ENCODE peak calls at places on chromosomes 7 and 10, in five cellular contexts. One of them, this sample, is unnamed.

GRCh38 chr7:70098905-70099672 is 500.8 kb downstream of the AUTS2 start:
- DNase-seq in K562: no peak
- DNase-seq in HepG2: no peak
- DNase-seq in GM12878: no peak
- DNase-seq in H1: no peak
- DNase-seq in this sample: no peak

GRCh38 chr10:17454181-17454800 is at the start of gene ST8SIA6:
- DNase-seq in GM12878: no peak
- DNase-seq in H1: peak
- DNase-seq in K562: peak
- DNase-seq in HepG2: no peak
- DNase-seq in this sample: peak

GRCh38 chr10:11404931-11405330 is 206.5 kb downstream of the USP6NL start:
- DNase-seq in K562: no peak
- DNase-seq in GM12878: no peak
- DNase-seq in H1: no peak
- DNase-seq in HepG2: no peak
- DNase-seq in this sample: no peak

GRCh38 chr7:105346593-105347322 is 42.0 kb downstream of the SRPK2 start:
- DNase-seq in HepG2: no peak
- DNase-seq in H1: no peak
- DNase-seq in K562: no peak
- DNase-seq in GM12878: no peak
- DNase-seq in this sample: no peak

GRCh38 chr7:73967832-73968295 is 60.1 kb upstream of the ELN start:
- DNase-seq in H1: peak
- DNase-seq in K562: no peak
- DNase-seq in GM12878: no peak
- DNase-seq in HepG2: no peak
- DNase-seq in this sample: no peak

GRCh38 chr7:131100357-131101054 is 227.2 kb upstream of the MKLN1 start:
- DNase-seq in K562: no peak
- DNase-seq in HepG2: no peak
- DNase-seq in GM12878: no peak
- DNase-seq in H1: no peak
- DNase-seq in this sample: no peak

GRCh38 chr7:48360574-48360973 is 189.3 kb downstream of the ABCA13 start:
- DNase-seq in GM12878: no peak
- DNase-seq in K562: no peak
- DNase-seq in H1: no peak
- DNase-seq in HepG2: no peak
- DNase-seq in this sample: no peak

GRCh38 chr7:49773082-49773938 is at the start of gene VWC2:
- DNase-seq in HepG2: no peak
- DNase-seq in H1: peak
- DNase-seq in K562: no peak
- DNase-seq in GM12878: no peak
- DNase-seq in this sample: no peak

GRCh38 chr10:30378607-30379006 is 29.5 kb upstream of the MTPAP start:
- DNase-seq in HepG2: no peak
- DNase-seq in GM12878: no peak
- DNase-seq in H1: no peak
- DNase-seq in K562: no peak
- DNase-seq in this sample: no peak

GRCh38 chr7:138618933-138619332 is 82.2 kb downstream of the SVOPL start:
- DNase-seq in HepG2: no peak
- DNase-seq in K562: no peak
- DNase-seq in GM12878: no peak
- DNase-seq in H1: no peak
- DNase-seq in this sample: no peak

GRCh38 chr10:49347342-49347741 is 48.4 kb downstream of the C10orf71 start:
- DNase-seq in GM12878: no peak
- DNase-seq in H1: no peak
- DNase-seq in K562: no peak
- DNase-seq in HepG2: no peak
- DNase-seq in this sample: no peak

GRCh38 chr10:89591111-89591795 is 53.8 kb downstream of the PANK1 start:
- DNase-seq in GM12878: no peak
- DNase-seq in K562: no peak
- DNase-seq in HepG2: no peak
- DNase-seq in H1: no peak
- DNase-seq in this sample: no peak

GRCh38 chr7:92968502-92968901 is 132.1 kb upstream of the CDK6 start:
- DNase-seq in HepG2: no peak
- DNase-seq in K562: no peak
- DNase-seq in H1: no peak
- DNase-seq in GM12878: peak
- DNase-seq in this sample: no peak

GRCh38 chr10:93376372-93377296 is 105.5 kb downstream of the MYOF start:
- DNase-seq in HepG2: peak
- DNase-seq in GM12878: peak
- DNase-seq in H1: no peak
- DNase-seq in K562: peak
- DNase-seq in this sample: peak

GRCh38 chr10:79038841-79039201 is 29.9 kb upstream of the ZMIZ1 start:
- DNase-seq in H1: no peak
- DNase-seq in K562: peak
- DNase-seq in GM12878: no peak
- DNase-seq in HepG2: no peak
- DNase-seq in this sample: no peak

GRCh38 chr10:79376078-79376628 is 28.9 kb downstream of the PPIF start:
- DNase-seq in H1: peak
- DNase-seq in HepG2: no peak
- DNase-seq in GM12878: no peak
- DNase-seq in K562: no peak
- DNase-seq in this sample: no peak

GRCh38 chr7:32164341-32164996 is 94.3 kb upstream of the PDE1C start:
- DNase-seq in H1: peak
- DNase-seq in HepG2: peak
- DNase-seq in K562: peak
- DNase-seq in GM12878: no peak
- DNase-seq in this sample: peak
- TF ChIP-seq RFX5 in H1: no peak
- TF ChIP-seq RFX5 in HepG2: no peak
- TF ChIP-seq RFX5 in K562: no peak
- TF ChIP-seq RFX5 in GM12878: no peak
- TF ChIP-seq RFX5 in this sample: no peak

GRCh38 chr7:96669812-96670211 is 39.8 kb downstream of the SEM1 start:
- DNase-seq in K562: no peak
- DNase-seq in GM12878: no peak
- DNase-seq in H1: no peak
- DNase-seq in HepG2: no peak
- DNase-seq in this sample: no peak
- TF ChIP-seq RAD21 in K562: no peak
- TF ChIP-seq RAD21 in GM12878: no peak
- TF ChIP-seq RAD21 in H1: no peak
- TF ChIP-seq RAD21 in HepG2: no peak
- TF ChIP-seq RAD21 in this sample: no peak

DNA sequence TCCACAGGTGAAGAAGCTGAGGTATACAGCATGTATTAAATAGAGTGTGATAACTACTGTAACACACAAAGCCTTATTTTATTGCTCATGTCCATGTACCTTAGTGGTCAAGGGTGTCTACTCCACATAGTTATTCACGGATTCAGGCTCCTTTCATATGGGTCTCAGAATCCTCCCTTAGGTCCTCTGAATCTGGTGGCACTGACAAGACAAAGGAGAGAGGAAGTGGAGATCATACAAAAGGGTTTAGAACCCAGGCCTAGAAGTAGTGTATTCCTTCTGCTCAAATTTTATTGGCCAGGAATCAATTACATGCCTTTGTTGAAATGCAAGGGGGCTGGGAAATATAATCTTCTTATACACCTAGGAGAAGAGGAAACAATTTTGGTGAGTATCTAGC is 164.6 kb downstream of the PTEN start:
- DNase-seq in HepG2: no peak
- DNase-seq in H1: no peak
- DNase-seq in GM12878: no peak
- DNase-seq in K562: no peak
- DNase-seq in this sample: no peak
- TF ChIP-seq KDM1A in HepG2: no peak
- TF ChIP-seq KDM1A in H1: no peak
- TF ChIP-seq KDM1A in GM12878: no peak
- TF ChIP-seq KDM1A in K562: no peak
- TF ChIP-seq KDM1A in this sample: no peak

DNA sequence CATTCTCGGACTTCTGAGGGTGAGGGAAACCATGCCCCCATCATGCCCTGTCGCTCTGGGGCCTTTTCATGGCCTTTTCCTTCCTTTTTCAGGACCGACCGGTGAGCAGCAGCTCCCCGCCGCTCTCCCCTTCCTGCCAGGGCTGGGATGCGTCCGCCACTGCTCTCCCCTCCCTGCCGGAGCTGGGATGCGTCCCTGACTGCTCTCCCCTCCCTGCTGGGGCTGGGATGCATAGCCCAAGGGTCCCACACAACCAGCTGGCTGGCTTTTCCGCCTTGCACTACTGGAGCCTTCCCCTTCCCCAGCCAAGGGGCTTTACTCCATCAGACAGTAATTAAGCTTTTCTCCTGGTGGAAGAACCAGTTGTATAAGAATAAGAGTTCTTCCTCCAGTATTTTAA is 129.7 kb upstream of the COBL start:
- DNase-seq in K562: no peak
- DNase-seq in H1: no peak
- DNase-seq in HepG2: no peak
- DNase-seq in GM12878: no peak
- DNase-seq in this sample: no peak
- TF ChIP-seq RFX5 in K562: no peak
- TF ChIP-seq RFX5 in H1: no peak
- TF ChIP-seq RFX5 in HepG2: no peak
- TF ChIP-seq RFX5 in GM12878: no peak
- TF ChIP-seq RFX5 in this sample: no peak

GRCh38 chr10:118840071-118840775 is 85.5 kb upstream of the CACUL1 start:
- DNase-seq in H1: no peak
- DNase-seq in HepG2: no peak
- DNase-seq in GM12878: no peak
- DNase-seq in K562: peak
- DNase-seq in this sample: no peak
- TF ChIP-seq RAD21 in H1: no peak
- TF ChIP-seq RAD21 in HepG2: no peak
- TF ChIP-seq RAD21 in GM12878: no peak
- TF ChIP-seq RAD21 in K562: no peak
- TF ChIP-seq RAD21 in this sample: no peak

GRCh38 chr7:26199301-26200112 is 1.0 kb downstream of the HNRNPA2B1 start:
- DNase-seq in HepG2: no peak
- DNase-seq in GM12878: no peak
- DNase-seq in K562: peak
- DNase-seq in H1: no peak
- DNase-seq in this sample: peak
- TF ChIP-seq KDM1A in HepG2: no peak
- TF ChIP-seq KDM1A in GM12878: no peak
- TF ChIP-seq KDM1A in K562: no peak
- TF ChIP-seq KDM1A in H1: no peak
- TF ChIP-seq KDM1A in this sample: no peak

GRCh38 chr10:113754768-113755167 is 3.3 kb downstream of the PLEKHS1 start:
- DNase-seq in GM12878: no peak
- DNase-seq in H1: no peak
- DNase-seq in K562: no peak
- DNase-seq in HepG2: no peak
- DNase-seq in this sample: no peak

GRCh38 chr10:113752553-113752952 is 1.1 kb downstream of the PLEKHS1 start:
- DNase-seq in K562: no peak
- DNase-seq in GM12878: no peak
- DNase-seq in HepG2: no peak
- DNase-seq in H1: no peak
- DNase-seq in this sample: no peak

GRCh38 chr10:113754125-113754524 is 2.6 kb downstream of the PLEKHS1 start:
- DNase-seq in HepG2: no peak
- DNase-seq in K562: no peak
- DNase-seq in GM12878: no peak
- DNase-seq in H1: no peak
- DNase-seq in this sample: no peak

GRCh38 chr10:113751116-113751728 is at the start of gene PLEKHS1:
- DNase-seq in GM12878: no peak
- DNase-seq in K562: no peak
- DNase-seq in HepG2: no peak
- DNase-seq in H1: no peak
- DNase-seq in this sample: no peak

DNA sequence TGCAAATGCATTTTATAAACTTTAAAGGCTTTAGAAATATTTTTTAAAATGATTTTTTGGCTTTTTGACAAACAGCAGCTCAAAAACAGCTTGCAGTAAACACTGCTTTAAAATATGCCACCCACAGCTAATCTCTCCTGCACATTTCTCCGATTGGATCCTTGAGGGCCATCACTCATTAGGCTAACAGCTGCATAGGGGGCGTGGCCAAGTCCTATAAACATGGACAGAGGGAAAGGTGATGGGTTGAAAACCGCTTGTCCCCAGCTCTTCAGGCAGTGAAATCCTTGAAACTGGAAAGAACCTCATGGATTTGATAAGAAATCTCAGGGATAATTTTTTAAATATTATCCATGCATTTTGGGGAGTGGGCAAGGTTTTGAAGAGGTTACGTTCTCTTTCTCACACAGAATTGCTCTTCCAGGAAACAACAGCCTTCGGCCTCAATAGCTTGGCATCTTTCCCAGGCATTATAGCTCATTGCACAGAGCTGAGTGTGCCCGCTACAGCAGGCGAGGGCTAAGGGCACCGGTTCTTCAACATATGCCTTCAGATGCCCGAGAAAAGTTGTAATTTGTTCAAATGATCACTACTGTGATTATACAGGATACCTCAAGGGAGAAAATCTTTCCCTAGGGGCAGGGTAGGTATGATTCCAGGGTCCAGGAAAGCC is 1.7 kb downstream of the PLEKHS1 start:
- DNase-seq in K562: no peak
- DNase-seq in HepG2: no peak
- DNase-seq in GM12878: no peak
- DNase-seq in H1: no peak
- DNase-seq in this sample: no peak
- TF ChIP-seq RFX5 in K562: no peak
- TF ChIP-seq RFX5 in HepG2: no peak
- TF ChIP-seq RFX5 in GM12878: no peak
- TF ChIP-seq RFX5 in H1: no peak
- TF ChIP-seq RFX5 in this sample: no peak

This sample was measured in A549.